ENCODE peak calls at places on chromosomes 13 and 19, in five cellular contexts. M, T, O, K and D are unnamed samples.
A peak's percentile ranks its signal among the peaks of the same experiment; 100 is the strongest.

GRCh38 chr19:5804516-5805464 is at the start of gene NRTN:
- DNase-seq in M (peak; percentile 44), T (no peak), O (no peak), K (no peak), D (no peak)

GRCh38 chr19:52139291-52140076 is at the start of gene ZNF616:
- DNase-seq in M (peak; percentile 99), T (peak; percentile 97), O (peak; percentile 98), K (peak; percentile 79), D (peak; percentile 88)

GRCh38 chr19:34662919-34663318 is 14.0 kb downstream of the SCGB2B2 start:
- DNase-seq in M (no peak), T (no peak), O (no peak), K (no peak), D (no peak)

GRCh38 chr13:41960195-41960699 is 662 bp downstream of the VWA8 start:
- DNase-seq in M (no peak), T (no peak), O (peak; percentile 14), K (no peak), D (no peak)

GRCh38 chr19:47230122-47230920 is 678 bp downstream of the BBC3 start:
- DNase-seq in M (peak; percentile 78), T (peak; percentile 87), O (no peak), K (no peak), D (peak; percentile 65)

GRCh38 chr13:45055902-45056648 is 64.2 kb upstream of the GTF2F2 start:
- DNase-seq in M (no peak), T (no peak), O (peak; percentile 14), K (no peak), D (peak; percentile 4)

GRCh38 chr19:47227347-47228167 is 3.4 kb downstream of the BBC3 start:
- DNase-seq in M (peak; percentile 97), T (peak; percentile 96), O (peak; percentile 94), K (peak; percentile 74), D (peak; percentile 93)

GRCh38 chr13:34883381-34883780 is 58.7 kb upstream of the NBEA start:
- DNase-seq in M (no peak), T (no peak), O (no peak), K (no peak), D (no peak)

GRCh38 chr19:12757544-12758274 is 6.1 kb downstream of the BEST2 start:
- DNase-seq in M (peak; percentile 83), T (peak; percentile 82), O (peak; percentile 60), K (no peak), D (peak; percentile 76)

GRCh38 chr13:49652691-49653305 is 24.5 kb downstream of the ARL11 start:
- DNase-seq in M (no peak), T (no peak), O (no peak), K (no peak), D (no peak)

GRCh38 chr13:99655351-99656091 is 154.2 kb downstream of the TM9SF2 start:
- DNase-seq in M (no peak), T (no peak), O (no peak), K (no peak), D (peak; percentile 66)

DNA sequence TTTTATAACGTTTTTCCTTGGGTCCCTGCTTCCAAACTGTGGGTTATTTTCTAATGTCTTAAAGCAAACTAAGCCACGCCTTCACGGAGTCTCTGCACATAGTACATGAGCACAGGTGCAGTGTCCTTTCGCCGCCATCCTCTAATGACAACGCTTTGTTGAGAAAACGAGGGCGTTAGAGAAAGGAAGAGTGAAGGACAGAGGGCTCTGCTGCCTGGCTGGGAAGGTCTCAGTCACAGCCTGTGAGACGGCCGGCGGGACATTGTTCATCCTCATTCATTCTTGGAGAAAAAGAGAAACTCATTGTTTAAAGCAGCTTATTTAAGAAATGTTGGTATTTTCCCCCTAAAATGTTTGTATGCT is 9.5 kb downstream of the IL17D start:
- DNase-seq in M (no peak), T (no peak), O (no peak), K (no peak), D (no peak)
- H3K27ac ChIP-seq in M (no peak overlapping the region), T (peak overlapping the region; percentile 74), O (peak overlapping the region; percentile 76), K (peak overlapping the region; percentile 85), D (peak overlapping the region; percentile 27)

GRCh38 chr19:55623130-55623868 is 1.1 kb downstream of the ZNF784 start:
- DNase-seq in M (no peak), T (no peak), O (no peak), K (no peak), D (no peak)
- H3K27ac ChIP-seq in M (no peak overlapping the region), T (peak overlapping the region; percentile 97), O (peak overlapping the region; percentile 94), K (peak overlapping the region; percentile 38), D (no peak overlapping the region)

DNA sequence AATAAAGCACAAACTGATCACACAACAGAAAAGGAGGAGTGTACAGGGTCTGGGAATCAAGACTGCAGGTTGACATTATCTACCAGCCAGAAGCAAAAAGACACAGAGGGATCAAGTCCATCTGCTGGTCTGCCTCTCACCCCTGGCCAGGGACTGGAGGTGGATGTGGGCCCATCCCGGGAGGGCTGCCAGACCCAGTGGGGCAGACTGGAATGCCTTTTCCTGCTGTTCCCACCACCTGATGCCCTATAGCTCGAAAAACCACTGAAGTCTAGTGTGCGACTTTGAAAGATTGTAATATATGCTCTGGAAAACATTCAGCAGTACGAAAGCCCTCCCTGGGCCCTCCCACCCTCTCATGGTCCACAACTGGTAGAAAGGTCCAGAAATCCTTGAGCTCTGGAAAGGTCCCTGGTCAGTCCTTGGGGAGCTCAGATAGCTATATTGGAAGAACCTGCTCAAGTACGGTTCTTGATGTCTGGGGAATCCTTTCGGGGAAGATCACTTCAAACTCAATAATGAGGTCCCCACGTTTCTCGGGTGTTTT is 2.6 kb downstream of the DNAJB1 start:
- DNase-seq in M (no peak), T (no peak), O (no peak), K (no peak), D (no peak)
- H3K27ac ChIP-seq in M (no peak overlapping the region), T (no peak overlapping the region), O (no peak overlapping the region), K (no peak overlapping the region), D (no peak overlapping the region)

GRCh38 chr19:18479964-18480723 is 41.7 kb downstream of the ELL start:
- DNase-seq in M (peak; percentile 93), T (peak; percentile 89), O (no peak), K (peak; percentile 40), D (peak; percentile 81)
- H3K27ac ChIP-seq in M (no peak overlapping the region), T (peak overlapping the region; percentile 76), O (peak overlapping the region; percentile 57), K (peak overlapping the region; percentile 45), D (peak overlapping the region; percentile 52)

GRCh38 chr19:3123088-3123721 is 12.6 kb upstream of the GNA15 start:
- DNase-seq in M (no peak), T (no peak), O (no peak), K (no peak), D (no peak)
- H3K27ac ChIP-seq in M (no peak overlapping the region), T (no peak overlapping the region), O (no peak overlapping the region), K (no peak overlapping the region), D (no peak overlapping the region)

GRCh38 chr13:75643693-75644092 is 7.6 kb downstream of the LMO7 start:
- DNase-seq in M (no peak), T (no peak), O (no peak), K (no peak), D (no peak)
- H3K27ac ChIP-seq in M (no peak overlapping the region), T (no peak overlapping the region), O (no peak overlapping the region), K (no peak overlapping the region), D (no peak overlapping the region)

GRCh38 chr19:8221161-8221560 is 12.0 kb downstream of the CERS4 start:
- DNase-seq in M (no peak), T (no peak), O (no peak), K (no peak), D (no peak)

GRCh38 chr19:8215783-8216182 is 6.6 kb downstream of the CERS4 start:
- DNase-seq in M (no peak), T (no peak), O (no peak), K (no peak), D (no peak)

GRCh38 chr19:8224394-8225145 is 15.4 kb downstream of the CERS4 start:
- DNase-seq in M (no peak), T (no peak), O (peak; percentile 30), K (no peak), D (no peak)

GRCh38 chr19:8216357-8216756 is 7.2 kb downstream of the CERS4 start:
- DNase-seq in M (no peak), T (no peak), O (no peak), K (no peak), D (no peak)

GRCh38 chr19:8220481-8220880 is 11.3 kb downstream of the CERS4 start:
- DNase-seq in M (no peak), T (no peak), O (no peak), K (no peak), D (no peak)
- H3K27ac ChIP-seq in M (no peak overlapping the region), T (no peak overlapping the region), O (no peak overlapping the region), K (no peak overlapping the region), D (no peak overlapping the region)

GRCh38 chr19:16118489-16119033 is 6.9 kb downstream of the RAB8A start:
- DNase-seq in M (peak; percentile 70), T (no peak), O (peak; percentile 18), K (no peak), D (no peak)
- H3K27ac ChIP-seq in M (no peak overlapping the region), T (peak overlapping the region; percentile 18), O (no peak overlapping the region), K (no peak overlapping the region), D (no peak overlapping the region)